ENCODE peak calls at places on chromosomes 13 and 19, in five cellular contexts. One of them, this sample, is unnamed. For H3K9me3, the result is how much of the 10 kb centered on the place peaks cover.

GRCh38 chr19:45653634-45654033 is 14.4 kb upstream of the GIPR start:
- DNase-seq in neuronal stem cell: no peak
- DNase-seq in GM12878: no peak
- DNase-seq in IMR-90: no peak
- DNase-seq in PC-9: no peak
- DNase-seq in this sample: no peak

GRCh38 chr13:25965596-25965995 is 86.2 kb downstream of the SHISA2 start:
- DNase-seq in neuronal stem cell: no peak
- DNase-seq in GM12878: no peak
- DNase-seq in IMR-90: no peak
- DNase-seq in PC-9: no peak
- DNase-seq in this sample: no peak

GRCh38 chr13:30616927-30617314 is 799 bp upstream of the USPL1 start:
- DNase-seq in neuronal stem cell: no peak
- DNase-seq in GM12878: peak
- DNase-seq in IMR-90: peak
- DNase-seq in PC-9: no peak
- DNase-seq in this sample: peak

GRCh38 chr19:10611907-10612306 is 13.4 kb upstream of the SLC44A2 start:
- DNase-seq in neuronal stem cell: no peak
- DNase-seq in GM12878: no peak
- DNase-seq in IMR-90: no peak
- DNase-seq in PC-9: no peak
- DNase-seq in this sample: no peak

GRCh38 chr19:55276720-55277430 is 3.0 kb downstream of the HSPBP1 start:
- DNase-seq in neuronal stem cell: no peak
- DNase-seq in GM12878: no peak
- DNase-seq in IMR-90: no peak
- DNase-seq in PC-9: no peak
- DNase-seq in this sample: no peak

GRCh38 chr19:55913643-55914268 is 18.4 kb downstream of the NLRP13 start:
- DNase-seq in neuronal stem cell: no peak
- DNase-seq in GM12878: no peak
- DNase-seq in IMR-90: no peak
- DNase-seq in PC-9: peak
- DNase-seq in this sample: no peak

GRCh38 chr13:104014803-104015645 is 948.8 kb upstream of the SLC10A2 start:
- DNase-seq in neuronal stem cell: no peak
- DNase-seq in GM12878: no peak
- DNase-seq in IMR-90: peak
- DNase-seq in PC-9: no peak
- DNase-seq in this sample: peak

GRCh38 chr13:55999709-56000108 is 1141.0 kb upstream of the PRR20A start:
- DNase-seq in neuronal stem cell: no peak
- DNase-seq in GM12878: no peak
- DNase-seq in IMR-90: no peak
- DNase-seq in PC-9: no peak
- DNase-seq in this sample: no peak

GRCh38 chr13:36131215-36131930 is at the start of gene DCLK1:
- DNase-seq in neuronal stem cell: peak
- DNase-seq in GM12878: no peak
- DNase-seq in IMR-90: no peak
- DNase-seq in PC-9: peak
- DNase-seq in this sample: no peak

GRCh38 chr13:21542563-21542962 is 61.4 kb downstream of the MICU2 start:
- DNase-seq in neuronal stem cell: no peak
- DNase-seq in GM12878: no peak
- DNase-seq in IMR-90: no peak
- DNase-seq in PC-9: no peak
- DNase-seq in this sample: peak

GRCh38 chr19:14517446-14517839 is 754 bp downstream of the DNAJB1 start:
- DNase-seq in neuronal stem cell: no peak
- DNase-seq in GM12878: no peak
- DNase-seq in IMR-90: peak
- DNase-seq in PC-9: no peak
- DNase-seq in this sample: no peak

GRCh38 chr13:73929287-73929932 is 204.8 kb downstream of the KLF12 start:
- DNase-seq in neuronal stem cell: no peak
- DNase-seq in GM12878: no peak
- DNase-seq in IMR-90: no peak
- DNase-seq in PC-9: no peak
- DNase-seq in this sample: no peak

GRCh38 chr13:30746816-30747215 is 11.5 kb downstream of the ALOX5AP start:
- DNase-seq in neuronal stem cell: no peak
- DNase-seq in GM12878: no peak
- DNase-seq in IMR-90: no peak
- DNase-seq in PC-9: no peak
- DNase-seq in this sample: no peak

GRCh38 chr19:32166238-32166637 is 179.2 kb upstream of the ZNF507 start:
- DNase-seq in neuronal stem cell: no peak
- DNase-seq in GM12878: no peak
- DNase-seq in IMR-90: no peak
- DNase-seq in PC-9: no peak
- DNase-seq in this sample: no peak

GRCh38 chr13:43493496-43494000 is 293.2 kb downstream of the ENOX1 start:
- DNase-seq in neuronal stem cell: no peak
- DNase-seq in GM12878: no peak
- DNase-seq in IMR-90: no peak
- DNase-seq in PC-9: no peak
- DNase-seq in this sample: no peak

GRCh38 chr19:46515879-46516350 is 20.2 kb upstream of the PNMA8B start:
- DNase-seq in neuronal stem cell: no peak
- DNase-seq in GM12878: no peak
- DNase-seq in IMR-90: peak
- DNase-seq in PC-9: no peak
- DNase-seq in this sample: peak

GRCh38 chr19:7356899-7357627 is 8.3 kb downstream of the ARHGEF18 start:
- DNase-seq in neuronal stem cell: no peak
- DNase-seq in GM12878: no peak
- DNase-seq in IMR-90: no peak
- DNase-seq in PC-9: no peak
- DNase-seq in this sample: no peak

GRCh38 chr13:42361701-42362100 is 89.7 kb downstream of the AKAP11 start:
- DNase-seq in neuronal stem cell: no peak
- DNase-seq in GM12878: no peak
- DNase-seq in IMR-90: no peak
- DNase-seq in PC-9: no peak
- DNase-seq in this sample: no peak

GRCh38 chr13:94660695-94661324 is 51.5 kb downstream of the SOX21 start:
- DNase-seq in neuronal stem cell: no peak
- DNase-seq in GM12878: no peak
- DNase-seq in IMR-90: peak
- DNase-seq in PC-9: no peak
- DNase-seq in this sample: peak

GRCh38 chr13:104389722-104390121 is 1323.5 kb upstream of the SLC10A2 start:
- DNase-seq in neuronal stem cell: no peak
- DNase-seq in GM12878: no peak
- DNase-seq in IMR-90: no peak
- DNase-seq in PC-9: no peak
- DNase-seq in this sample: peak

GRCh38 chr19:7534531-7534980 is 961 bp upstream of the PNPLA6 start:
- DNase-seq in neuronal stem cell: peak
- DNase-seq in GM12878: no peak
- DNase-seq in IMR-90: peak
- DNase-seq in PC-9: peak
- DNase-seq in this sample: peak

GRCh38 chr19:49585023-49585422 is 3.9 kb downstream of the PRRG2 start:
- DNase-seq in neuronal stem cell: no peak
- DNase-seq in GM12878: no peak
- DNase-seq in IMR-90: no peak
- DNase-seq in PC-9: no peak
- DNase-seq in this sample: no peak

GRCh38 chr13:28171266-28171665 is 32.9 kb downstream of the PAN3 start:
- DNase-seq in neuronal stem cell: no peak
- DNase-seq in GM12878: no peak
- DNase-seq in IMR-90: no peak
- DNase-seq in PC-9: no peak
- DNase-seq in this sample: no peak

GRCh38 chr19:4229179-4229931 is at the start of gene EBI3:
- DNase-seq in neuronal stem cell: no peak
- DNase-seq in GM12878: peak
- DNase-seq in IMR-90: peak
- DNase-seq in PC-9: peak
- DNase-seq in this sample: peak

GRCh38 chr19:54017266-54017665 is 25.8 kb downstream of the CACNG6 start:
- DNase-seq in neuronal stem cell: no peak
- DNase-seq in GM12878: no peak
- DNase-seq in IMR-90: peak
- DNase-seq in PC-9: no peak
- DNase-seq in this sample: peak

GRCh38 chr19:30001794-30002193 is 59.8 kb downstream of the URI1 start:
- DNase-seq in neuronal stem cell: no peak
- DNase-seq in GM12878: no peak
- DNase-seq in IMR-90: peak
- DNase-seq in PC-9: no peak
- DNase-seq in this sample: no peak

GRCh38 chr19:7926021-7926726 is at the start of gene CTXN1:
- DNase-seq in neuronal stem cell: peak
- DNase-seq in GM12878: no peak
- DNase-seq in IMR-90: no peak
- DNase-seq in PC-9: peak
- DNase-seq in this sample: no peak

GRCh38 chr13:48942131-48942530 is 33.6 kb upstream of the FNDC3A start:
- DNase-seq in neuronal stem cell: no peak
- DNase-seq in GM12878: no peak
- DNase-seq in IMR-90: peak
- DNase-seq in PC-9: no peak
- DNase-seq in this sample: peak

GRCh38 chr13:95787356-95788099 is 110.6 kb downstream of the DNAJC3 start:
- DNase-seq in neuronal stem cell: no peak
- DNase-seq in GM12878: no peak
- DNase-seq in IMR-90: peak
- DNase-seq in PC-9: no peak
- DNase-seq in this sample: no peak

GRCh38 chr19:15248648-15249559 is 16.7 kb upstream of the EPHX3 start:
- DNase-seq in neuronal stem cell: no peak
- DNase-seq in GM12878: no peak
- DNase-seq in IMR-90: peak
- DNase-seq in PC-9: peak
- DNase-seq in this sample: peak

GRCh38 chr19:49468746-49469447 is 5.1 kb upstream of the FLT3LG start:
- DNase-seq in neuronal stem cell: no peak
- DNase-seq in GM12878: peak
- DNase-seq in IMR-90: no peak
- DNase-seq in PC-9: peak
- DNase-seq in this sample: no peak

DNA sequence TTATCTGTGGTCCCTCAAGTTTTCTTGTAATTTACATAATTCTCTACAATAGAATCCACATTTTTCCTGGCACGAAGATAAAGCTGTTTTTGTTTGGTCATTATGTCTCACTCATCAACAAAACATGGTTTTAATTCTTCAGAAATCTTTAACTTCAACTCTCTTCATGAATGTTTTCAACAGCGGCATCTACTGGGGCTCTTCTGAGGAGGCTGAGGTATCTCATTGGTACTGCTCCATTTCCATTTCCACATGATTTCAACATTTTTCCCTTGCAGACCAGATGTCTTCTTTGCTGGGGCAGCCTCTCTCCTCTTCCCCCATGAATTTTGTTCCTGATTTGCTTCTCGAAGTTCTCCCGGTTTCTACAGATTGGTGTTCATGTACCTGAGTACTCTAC is 5.8 kb upstream of the KBTBD7 start:
- DNase-seq in neuronal stem cell: no peak
- DNase-seq in GM12878: no peak
- DNase-seq in IMR-90: no peak
- DNase-seq in PC-9: no peak
- DNase-seq in this sample: no peak
- H2AFZ ChIP-seq in neuronal stem cell: no peak
- H2AFZ ChIP-seq in GM12878: no peak
- H2AFZ ChIP-seq in IMR-90: no peak
- H2AFZ ChIP-seq in PC-9: no peak
- H2AFZ ChIP-seq in this sample: no peak

GRCh38 chr19:58196911-58197616 is 14.2 kb downstream of the ZNF274 start:
- DNase-seq in neuronal stem cell: no peak
- DNase-seq in GM12878: no peak
- DNase-seq in IMR-90: peak
- DNase-seq in PC-9: peak
- DNase-seq in this sample: peak
- H3K9me3 ChIP-seq in neuronal stem cell: half or more
- H3K9me3 ChIP-seq in GM12878: half or more
- H3K9me3 ChIP-seq in IMR-90: half or more
- H3K9me3 ChIP-seq in PC-9: half or more
- H3K9me3 ChIP-seq in this sample: half or more

GRCh38 chr13:98171806-98172569 is 5.1 kb downstream of the RNF113B start:
- DNase-seq in neuronal stem cell: no peak
- DNase-seq in GM12878: no peak
- DNase-seq in IMR-90: peak
- DNase-seq in PC-9: peak
- DNase-seq in this sample: peak

GRCh38 chr13:98173431-98173921 is 3.6 kb downstream of the RNF113B start:
- DNase-seq in neuronal stem cell: no peak
- DNase-seq in GM12878: no peak
- DNase-seq in IMR-90: peak
- DNase-seq in PC-9: no peak
- DNase-seq in this sample: peak

GRCh38 chr13:98174321-98174720 is 2.7 kb downstream of the RNF113B start:
- DNase-seq in neuronal stem cell: no peak
- DNase-seq in GM12878: no peak
- DNase-seq in IMR-90: no peak
- DNase-seq in PC-9: no peak
- DNase-seq in this sample: peak

GRCh38 chr13:98174995-98175394 is 2.1 kb downstream of the RNF113B start:
- DNase-seq in neuronal stem cell: no peak
- DNase-seq in GM12878: no peak
- DNase-seq in IMR-90: peak
- DNase-seq in PC-9: no peak
- DNase-seq in this sample: peak

GRCh38 chr13:98172570-98173405 is 4.3 kb downstream of the RNF113B start:
- DNase-seq in neuronal stem cell: no peak
- DNase-seq in GM12878: no peak
- DNase-seq in IMR-90: peak
- DNase-seq in PC-9: no peak
- DNase-seq in this sample: peak
- H2AFZ ChIP-seq in neuronal stem cell: no peak
- H2AFZ ChIP-seq in GM12878: no peak
- H2AFZ ChIP-seq in IMR-90: no peak
- H2AFZ ChIP-seq in PC-9: no peak
- H2AFZ ChIP-seq in this sample: no peak

GRCh38 chr19:40101813-40102212 is 11.1 kb upstream of the ZNF780A start:
- DNase-seq in neuronal stem cell: no peak
- DNase-seq in GM12878: no peak
- DNase-seq in IMR-90: no peak
- DNase-seq in PC-9: no peak
- DNase-seq in this sample: no peak

GRCh38 chr19:40104754-40105153 is 14.0 kb upstream of the ZNF780A start:
- DNase-seq in neuronal stem cell: no peak
- DNase-seq in GM12878: no peak
- DNase-seq in IMR-90: no peak
- DNase-seq in PC-9: no peak
- DNase-seq in this sample: no peak

DNA sequence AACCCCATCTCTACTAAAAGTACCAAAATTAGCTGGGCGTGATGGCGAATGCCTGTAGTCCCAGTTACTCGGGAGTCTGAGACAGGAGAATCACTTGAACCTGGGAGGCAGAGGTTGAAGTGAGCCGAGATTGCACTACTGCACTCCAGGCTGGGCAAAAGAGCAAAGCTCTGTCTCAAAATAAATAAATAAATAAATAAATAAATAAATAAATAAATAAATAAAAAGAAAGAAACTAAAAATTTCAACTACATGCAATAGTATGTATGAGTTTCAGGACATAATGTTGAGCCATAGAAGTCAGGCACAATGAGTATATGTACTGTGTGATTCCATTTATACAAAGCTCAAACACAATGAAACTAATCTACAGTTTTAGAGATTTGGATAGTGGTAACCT is 12.9 kb upstream of the ZNF780A start:
- DNase-seq in neuronal stem cell: no peak
- DNase-seq in GM12878: no peak
- DNase-seq in IMR-90: no peak
- DNase-seq in PC-9: no peak
- DNase-seq in this sample: no peak
- H3K9me3 ChIP-seq in neuronal stem cell: under half
- H3K9me3 ChIP-seq in GM12878: under half
- H3K9me3 ChIP-seq in IMR-90: under half
- H3K9me3 ChIP-seq in PC-9: under half
- H3K9me3 ChIP-seq in this sample: under half

This sample was measured in astrocyte.